ENCODE peak calls at places on chromosomes 6 and 20, in nine cellular contexts. G is choroid plexus epithelial cell; X is activated T-cell treated with anti-CD3 and anti-CD28 coated beads, Interleukin-2, amount 50 U/mL, for 1 hour; J is fibroblast of lung; U is GM13977; V is heart right ventricle; C is transverse colon; M is CD4-positive, alpha-beta memory T cell; A is CD8-positive, alpha-beta T cell. S is an unnamed sample.

GRCh38 chr6:75368864-75369402 is 84.3 kb upstream of the TMEM30A start:
- DNase-seq in G (peak; percentile 18), X (no peak), J (peak; percentile 7), U (no peak), V (no peak), C (no peak), M (no peak), A (no peak), S (no peak)

GRCh38 chr6:73768630-73769029 is 72.6 kb downstream of the CD109 start:
- DNase-seq in G (no peak), X (no peak), J (no peak), U (no peak), V (no peak), C (no peak), M (no peak), A (no peak), S (no peak)

GRCh38 chr6:7243188-7243942 is 69.6 kb downstream of the SSR1 start:
- DNase-seq in G (peak; percentile 76), X (no peak), J (peak; percentile 71), U (peak; percentile 81), V (no peak), C (peak; percentile 40), M (peak; percentile 60), A (peak; percentile 62), S (peak; percentile 79)

GRCh38 chr20:53622247-53623114 is 28.8 kb upstream of the ZNF217 start:
- DNase-seq in G (peak; percentile 23), X (no peak), J (peak; percentile 10), U (no peak), V (no peak), C (no peak), M (no peak), A (no peak), S (no peak)

GRCh38 chr6:24323632-24324337 is 34.1 kb downstream of the DCDC2 start:
- DNase-seq in G (no peak), X (no peak), J (no peak), U (no peak), V (no peak), C (no peak), M (no peak), A (no peak), S (peak; percentile 15)

GRCh38 chr20:3705970-3706739 is 6.2 kb downstream of the SIGLEC1 start:
- DNase-seq in G (no peak), X (no peak), J (no peak), U (no peak), V (no peak), C (no peak), M (no peak), A (no peak), S (no peak)

GRCh38 chr6:3797231-3798200 is 46.0 kb upstream of the PXDC1 start:
- DNase-seq in G (peak; percentile 88), X (no peak), J (peak; percentile 47), U (no peak), V (no peak), C (no peak), M (no peak), A (no peak), S (no peak)

GRCh38 chr6:41901882-41902519 is 6.8 kb upstream of the USP49 start:
- DNase-seq in G (peak; percentile 67), X (peak; percentile 45), J (peak; percentile 39), U (no peak), V (no peak), C (peak; percentile 10), M (peak; percentile 61), A (peak; percentile 67), S (peak; percentile 26)